ENCODE peak calls at places on chromosomes 6 and 20, in four cellular contexts. W, U, Y and A are unnamed samples.

GRCh38 chr20:5797843-5798462 is 47.8 kb downstream of the SHLD1 start:
- DNase-seq in W (no peak), U (no peak), Y (no peak), A (no peak)

GRCh38 chr6:5188646-5189045 is 72.1 kb downstream of the LYRM4 start:
- DNase-seq in W (no peak), U (no peak), Y (no peak), A (no peak)

GRCh38 chr6:44795326-44795725 is 407.8 kb downstream of the CDC5L start:
- DNase-seq in W (no peak), U (no peak), Y (no peak), A (no peak)

GRCh38 chr6:167113935-167114910 is 8.7 kb upstream of the CCR6 start:
- DNase-seq in W (no peak), U (no peak), Y (no peak), A (peak)

GRCh38 chr6:125558907-125559306 is 190.5 kb upstream of the HEY2 start:
- DNase-seq in W (no peak), U (no peak), Y (no peak), A (no peak)

GRCh38 chr6:137933696-137934095 is 66.6 kb downstream of the TNFAIP3 start:
- DNase-seq in W (no peak), U (peak), Y (no peak), A (no peak)

GRCh38 chr6:71228461-71229041 is 60.1 kb upstream of the OGFRL1 start:
- DNase-seq in W (no peak), U (no peak), Y (no peak), A (no peak)

GRCh38 chr6:1952726-1953360 is 292.6 kb downstream of the GMDS start:
- DNase-seq in W (no peak), U (no peak), Y (no peak), A (no peak)

GRCh38 chr6:11033825-11034224 is 10.3 kb downstream of the ELOVL2 start:
- DNase-seq in W (no peak), U (no peak), Y (no peak), A (no peak)

GRCh38 chr6:112951829-112952228 is 604.7 kb downstream of the RFPL4B start:
- DNase-seq in W (no peak), U (no peak), Y (no peak), A (no peak)

GRCh38 chr20:32332614-32333013 is 25.5 kb upstream of the ASXL1 start:
- DNase-seq in W (no peak), U (no peak), Y (peak), A (no peak)

GRCh38 chr20:2156666-2157624 is 55.3 kb downstream of the STK35 start:
- DNase-seq in W (no peak), U (no peak), Y (no peak), A (no peak)

DNA sequence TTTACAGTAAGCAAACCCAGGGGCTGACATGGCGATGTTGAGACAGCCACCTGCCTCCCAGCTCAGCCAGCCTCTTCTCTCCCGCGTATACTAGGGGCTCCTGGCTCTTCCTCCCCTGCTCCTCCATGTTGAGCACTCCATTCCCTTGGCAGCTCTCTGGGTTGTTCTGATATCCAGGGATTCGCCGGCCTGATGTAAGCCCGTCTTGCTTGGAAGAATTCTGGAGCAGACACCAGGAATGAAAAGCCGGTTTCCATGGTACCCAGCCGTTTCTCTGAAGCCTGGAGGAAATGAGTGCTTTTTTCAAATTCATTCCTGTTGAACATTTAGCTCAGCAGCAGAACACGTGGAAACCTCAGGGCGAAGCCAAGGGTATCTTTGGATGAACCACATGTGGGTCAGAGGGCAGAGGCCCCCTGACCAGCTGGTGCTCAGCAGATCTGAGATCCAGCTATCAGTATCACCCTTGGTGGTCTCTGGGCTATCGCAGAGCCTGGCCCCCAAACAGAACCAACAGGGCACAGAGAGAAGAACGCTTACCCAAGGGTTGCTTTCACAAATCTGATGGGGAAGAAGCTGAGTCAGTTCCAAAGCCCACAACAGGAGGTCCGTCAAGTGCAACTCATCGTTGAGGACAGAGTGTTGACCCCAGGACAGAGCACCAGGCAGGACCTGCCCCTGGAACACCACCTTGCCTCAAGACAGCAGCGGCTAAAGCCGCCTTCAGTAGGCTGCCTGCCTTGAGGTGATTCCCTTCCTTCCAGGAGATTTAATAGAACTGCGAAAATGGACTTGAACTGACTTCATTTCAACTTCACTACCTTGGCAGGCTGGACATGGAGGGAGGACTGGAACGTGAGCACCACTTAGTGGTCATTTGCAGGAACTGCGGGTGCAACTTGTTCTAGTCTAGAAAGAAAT is 96.1 kb upstream of the RIN2 start:
- DNase-seq in W (peak), U (peak), Y (no peak), A (peak)
- TF ChIP-seq CTCF in W (peak), U (peak), Y (peak), A (peak)

GRCh38 chr6:43496370-43497128 is 13.6 kb downstream of the LRRC73 start:
- DNase-seq in W (no peak), U (no peak), Y (no peak), A (peak)
- TF ChIP-seq CTCF in W (no peak), U (no peak), Y (peak), A (no peak)

GRCh38 chr6:159610881-159611280 is 82.2 kb downstream of the SOD2 start:
- DNase-seq in W (no peak), U (no peak), Y (no peak), A (no peak)

GRCh38 chr6:159609813-159610212 is 83.2 kb downstream of the SOD2 start:
- DNase-seq in W (no peak), U (peak), Y (no peak), A (no peak)

GRCh38 chr6:159604443-159604956 is 88.5 kb downstream of the SOD2 start:
- DNase-seq in W (no peak), U (no peak), Y (no peak), A (no peak)

GRCh38 chr6:159606786-159607185 is 86.3 kb downstream of the SOD2 start:
- DNase-seq in W (no peak), U (no peak), Y (no peak), A (no peak)

GRCh38 chr6:159608961-159609673 is 83.9 kb downstream of the SOD2 start:
- DNase-seq in W (no peak), U (no peak), Y (no peak), A (peak)
- TF ChIP-seq CTCF in W (no peak), U (no peak), Y (peak), A (peak)

GRCh38 chr6:33143113-33143760 is 49.0 kb downstream of the COL11A2 start:
- DNase-seq in W (no peak), U (no peak), Y (no peak), A (no peak)
- TF ChIP-seq CTCF in W (no peak), U (no peak), Y (no peak), A (no peak)

DNA sequence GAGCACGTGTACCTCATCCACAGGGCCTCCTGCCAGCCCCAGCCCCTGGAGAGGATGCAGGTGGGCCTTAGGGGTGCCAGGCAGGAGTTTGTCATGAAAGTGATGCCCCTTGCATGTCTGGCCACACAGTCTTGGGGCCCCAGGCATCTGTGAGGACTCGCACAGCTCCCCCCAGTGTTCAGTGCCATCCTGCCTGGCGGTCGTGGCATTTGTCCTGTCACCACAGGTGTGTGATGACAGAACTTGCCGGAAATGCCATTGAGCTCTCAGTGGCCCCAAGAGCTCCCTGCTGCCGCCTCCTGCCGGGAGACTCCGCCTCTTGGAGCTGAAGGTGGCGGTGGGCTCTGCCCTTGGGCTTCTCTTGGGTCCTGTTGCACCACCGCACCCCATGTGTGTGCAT is 30.6 kb upstream of the ADRM1 start:
- DNase-seq in W (no peak), U (no peak), Y (no peak), A (no peak)
- TF ChIP-seq CTCF in W (no peak), U (no peak), Y (no peak), A (no peak)

GRCh38 chr6:119345114-119345513 is 4.4 kb downstream of the MAN1A1 start:
- DNase-seq in W (no peak), U (no peak), Y (no peak), A (no peak)

GRCh38 chr6:119343573-119344146 is 5.9 kb downstream of the MAN1A1 start:
- DNase-seq in W (no peak), U (no peak), Y (no peak), A (no peak)

GRCh38 chr6:119342430-119342829 is 7.1 kb downstream of the MAN1A1 start:
- DNase-seq in W (no peak), U (no peak), Y (no peak), A (no peak)

GRCh38 chr6:119344306-119344705 is 5.3 kb downstream of the MAN1A1 start:
- DNase-seq in W (no peak), U (no peak), Y (no peak), A (no peak)

GRCh38 chr6:119343167-119343566 is 6.4 kb downstream of the MAN1A1 start:
- DNase-seq in W (no peak), U (no peak), Y (no peak), A (no peak)
- TF ChIP-seq CTCF in W (no peak), U (no peak), Y (no peak), A (no peak)